ENCODE peak calls at places on chromosomes 11 and 22, in four cellular contexts. B is H1, R is K562, C is HepG2. Z is an unnamed sample.

GRCh38 chr11:115784796-115785521 is 280.7 kb upstream of the CADM1 start:
- DNase-seq in B (no peak), C (no peak), R (no peak), Z (no peak)

GRCh38 chr11:65121865-65122696 is at the start of the genes FAU and MRPL49:
- DNase-seq in B (peak; percentile 98), C (peak; percentile 93), R (peak; percentile 89), Z (peak; percentile 99)

GRCh38 chr11:75200051-75200450 is 40.5 kb upstream of the TPBGL start:
- DNase-seq in C (no peak), R (no peak), B (no peak), Z (no peak)

GRCh38 chr11:114384487-114384886 is 15.8 kb downstream of the C11orf71 start:
- DNase-seq in B (no peak), C (no peak), R (no peak), Z (no peak)

GRCh38 chr11:34627197-34627596 is 6.3 kb downstream of the EHF start:
- DNase-seq in B (no peak), R (no peak), C (no peak), Z (no peak)

GRCh38 chr22:50182176-50183081 is 3.3 kb upstream of the TRABD start:
- DNase-seq in C (no peak), B (no peak), R (no peak), Z (no peak)

GRCh38 chr11:115759622-115760527 is 255.7 kb upstream of the CADM1 start:
- DNase-seq in B (peak; percentile 78), R (no peak), C (no peak), Z (peak; percentile 71)

GRCh38 chr11:36240746-36241295 is 48.4 kb downstream of the COMMD9 start:
- DNase-seq in C (no peak), B (no peak), R (no peak), Z (no peak)

GRCh38 chr11:72789493-72790131 is 4.2 kb downstream of the STARD10 start:
- DNase-seq in R (no peak), C (no peak), B (no peak), Z (no peak)

GRCh38 chr22:36330655-36331305 is 57.0 kb downstream of the MYH9 start:
- DNase-seq in R (no peak), C (no peak), B (no peak), Z (no peak)

GRCh38 chr11:96567193-96567592 is 177.4 kb downstream of the JRKL start:
- DNase-seq in B (no peak), R (no peak), C (no peak), Z (peak; percentile 47)

GRCh38 chr11:130771708-130772107 is 144.6 kb downstream of the SNX19 start:
- DNase-seq in R (no peak), B (no peak), C (no peak), Z (no peak)

GRCh38 chr11:67646535-67647336 is 3.8 kb downstream of the ACY3 start:
- DNase-seq in C (no peak), R (no peak), B (no peak), Z (no peak)

GRCh38 chr11:64829536-64830251 is 14.8 kb downstream of the CDC42BPG start:
- DNase-seq in C (no peak), R (no peak), B (no peak), Z (no peak)

GRCh38 chr11:36300651-36301050 is 4.6 kb downstream of the PRR5L start:
- DNase-seq in C (no peak), R (no peak), B (no peak), Z (no peak)

GRCh38 chr11:74683279-74683871 is 47.9 kb downstream of the CHRDL2 start:
- DNase-seq in C (no peak), R (no peak), B (peak; percentile 75), Z (peak; percentile 72)

GRCh38 chr11:1733716-1734351 is 16.6 kb downstream of the IFITM10 start:
- DNase-seq in C (no peak), B (no peak), R (no peak), Z (no peak)

GRCh38 chr11:117634756-117635593 is 162.0 kb downstream of the DSCAML1 start:
- DNase-seq in C (no peak), B (no peak), R (no peak), Z (no peak)

GRCh38 chr11:61329871-61330270 is 3.0 kb downstream of the DDB1 start:
- DNase-seq in C (no peak), R (no peak), B (no peak), Z (no peak)

GRCh38 chr22:45424241-45424731 is 10.8 kb downstream of the RIBC2 start:
- DNase-seq in R (no peak), C (no peak), B (no peak), Z (no peak)

GRCh38 chr11:128790200-128790599 is 76.9 kb downstream of the KCNJ1 start:
- DNase-seq in R (no peak), C (no peak), B (no peak), Z (no peak)

GRCh38 chr11:59899532-59899931 is 20.9 kb downstream of the OOSP3 start:
- DNase-seq in B (no peak), R (no peak), C (no peak), Z (peak; percentile 27)

GRCh38 chr11:74443071-74443864 is 24.1 kb downstream of the KCNE3 start:
- DNase-seq in B (no peak), R (no peak), C (peak; percentile 56), Z (peak; percentile 44)

GRCh38 chr22:37276771-37277170 is 5.5 kb upstream of the CYTH4 start:
- DNase-seq in C (no peak), R (no peak), B (no peak), Z (no peak)

GRCh38 chr22:50252081-50253045 is 1.3 kb upstream of the HDAC10 start:
- DNase-seq in C (peak; percentile 39), R (no peak), B (peak; percentile 85), Z (peak; percentile 87)

GRCh38 chr11:45204761-45205160 is 58.3 kb downstream of the PRDM11 start:
- DNase-seq in B (no peak), R (peak; percentile 23), C (no peak), Z (peak; percentile 60)

GRCh38 chr11:66344550-66345315 is at the start of gene BRMS1:
- DNase-seq in B (peak; percentile 98), C (peak; percentile 94), R (peak; percentile 90), Z (peak; percentile 98)
- H2AFZ ChIP-seq in B (no peak within 1 kb of the TSS), C (no peak within 1 kb of the TSS), R (peak within 1 kb of the TSS; percentile 89), Z (peak within 1 kb of the TSS; percentile 83)

DNA sequence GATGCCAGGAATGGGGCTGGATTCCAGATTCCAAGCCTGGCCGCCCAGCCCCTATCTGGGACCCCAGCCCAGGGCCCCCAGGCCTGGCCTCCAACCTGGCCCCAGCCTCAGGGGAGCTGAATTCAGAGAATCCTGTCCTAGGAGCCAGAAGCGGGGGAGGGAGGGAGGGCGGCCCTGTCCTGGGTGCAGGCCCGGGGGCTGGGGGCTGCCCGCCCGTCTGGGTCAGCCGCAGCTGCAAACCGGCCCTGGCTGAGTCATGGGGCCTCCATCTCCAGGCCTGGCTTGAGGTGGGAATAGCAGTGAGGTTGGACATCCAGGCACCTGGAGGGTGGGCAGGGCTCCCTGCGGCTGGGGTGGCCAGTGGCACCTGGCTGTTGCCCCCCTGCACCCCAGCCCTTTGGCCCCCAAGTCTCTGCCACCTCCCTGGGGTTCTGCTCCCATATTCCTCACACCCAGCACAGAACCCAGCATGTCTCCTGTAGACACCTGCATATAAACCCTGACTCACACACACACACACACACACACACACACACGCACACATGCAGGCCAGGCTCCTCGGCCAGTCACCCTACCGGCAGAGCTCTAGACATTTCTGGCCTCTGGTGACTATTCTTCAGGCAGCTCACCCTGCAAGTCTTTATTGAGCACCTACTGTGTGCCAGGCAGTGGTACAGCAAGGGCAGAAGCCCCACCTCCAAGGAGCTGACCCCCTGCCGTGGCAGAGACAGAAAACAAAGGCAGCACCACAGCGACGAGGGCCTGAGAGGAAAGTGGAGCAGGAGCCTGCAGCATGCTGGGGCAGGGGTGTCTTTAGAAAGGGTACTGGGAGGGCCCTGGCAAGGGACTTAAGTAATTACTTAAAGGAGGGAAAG is 50.4 kb downstream of the CDKN1C start:
- DNase-seq in C (peak; percentile 27), R (no peak), B (no peak), Z (no peak)
- TF ChIP-seq CREB1 in C (no peak), R (no peak), B (no peak), Z (no peak)

GRCh38 chr11:19578871-19579270 is 133.8 kb upstream of the NAV2 start:
- DNase-seq in B (no peak), R (no peak), C (no peak), Z (no peak)

GRCh38 chr11:19576903-19577302 is 135.7 kb upstream of the NAV2 start:
- DNase-seq in B (no peak), R (no peak), C (no peak), Z (no peak)

GRCh38 chr11:19577849-19578619 is 134.6 kb upstream of the NAV2 start:
- DNase-seq in R (no peak), C (no peak), B (no peak), Z (no peak)

GRCh38 chr11:19576054-19576453 is 136.6 kb upstream of the NAV2 start:
- DNase-seq in C (no peak), B (no peak), R (no peak), Z (no peak)

GRCh38 chr11:19577391-19577831 is 135.2 kb upstream of the NAV2 start:
- DNase-seq in B (no peak), R (no peak), C (no peak), Z (no peak)
- H2AFZ ChIP-seq in B (no peak overlapping the region), R (no peak overlapping the region), C (no peak overlapping the region), Z (peak overlapping the region; percentile 99)

DNA sequence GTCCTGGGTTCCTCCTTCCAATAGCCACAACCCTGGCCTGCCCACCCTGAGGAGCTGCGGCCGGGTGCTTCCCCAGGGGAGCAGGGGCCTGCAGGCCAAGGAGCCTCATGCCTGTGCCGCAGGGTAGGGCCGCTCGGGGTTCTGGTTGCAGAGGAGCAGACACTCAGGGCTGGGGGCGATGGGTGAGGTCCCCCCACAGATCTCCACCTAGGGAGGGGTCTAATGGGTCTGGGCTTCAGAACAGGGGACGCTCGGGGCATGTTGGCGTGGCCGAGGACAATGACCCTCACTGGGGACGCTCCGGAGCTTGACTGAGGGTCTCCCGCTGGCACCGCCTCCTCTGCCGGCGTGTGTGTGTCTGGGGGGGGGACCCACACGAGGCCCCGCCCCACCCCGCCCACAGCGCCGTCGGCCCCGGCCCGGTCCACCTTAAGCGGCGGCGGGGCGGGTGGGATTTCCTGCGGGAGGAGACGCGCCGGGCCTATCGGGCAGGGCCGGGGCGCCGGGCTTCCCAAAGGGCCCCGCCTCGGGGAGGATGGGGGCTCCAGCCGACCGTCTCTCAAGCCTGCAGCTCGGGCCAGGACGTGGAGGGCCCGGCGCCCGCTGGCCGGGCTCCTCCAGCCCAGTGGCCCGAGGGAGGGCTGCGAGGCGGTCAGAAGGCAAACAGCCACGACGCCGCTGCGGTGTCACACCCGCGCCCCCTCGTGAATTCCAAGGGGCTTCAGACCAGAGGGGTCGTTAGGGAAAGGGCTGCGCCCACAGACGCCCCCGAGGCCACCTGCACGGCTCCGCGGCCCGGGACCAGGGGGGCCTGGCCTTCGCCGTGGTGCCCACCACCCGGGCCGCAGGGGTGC is 638 bp upstream of the ZDHHC8 start:
- DNase-seq in C (peak; percentile 28), B (peak; percentile 82), R (peak; percentile 100), Z (peak; percentile 88)
- TF ChIP-seq CREB1 in C (no peak), B (no peak), R (no peak), Z (no peak)

DNA sequence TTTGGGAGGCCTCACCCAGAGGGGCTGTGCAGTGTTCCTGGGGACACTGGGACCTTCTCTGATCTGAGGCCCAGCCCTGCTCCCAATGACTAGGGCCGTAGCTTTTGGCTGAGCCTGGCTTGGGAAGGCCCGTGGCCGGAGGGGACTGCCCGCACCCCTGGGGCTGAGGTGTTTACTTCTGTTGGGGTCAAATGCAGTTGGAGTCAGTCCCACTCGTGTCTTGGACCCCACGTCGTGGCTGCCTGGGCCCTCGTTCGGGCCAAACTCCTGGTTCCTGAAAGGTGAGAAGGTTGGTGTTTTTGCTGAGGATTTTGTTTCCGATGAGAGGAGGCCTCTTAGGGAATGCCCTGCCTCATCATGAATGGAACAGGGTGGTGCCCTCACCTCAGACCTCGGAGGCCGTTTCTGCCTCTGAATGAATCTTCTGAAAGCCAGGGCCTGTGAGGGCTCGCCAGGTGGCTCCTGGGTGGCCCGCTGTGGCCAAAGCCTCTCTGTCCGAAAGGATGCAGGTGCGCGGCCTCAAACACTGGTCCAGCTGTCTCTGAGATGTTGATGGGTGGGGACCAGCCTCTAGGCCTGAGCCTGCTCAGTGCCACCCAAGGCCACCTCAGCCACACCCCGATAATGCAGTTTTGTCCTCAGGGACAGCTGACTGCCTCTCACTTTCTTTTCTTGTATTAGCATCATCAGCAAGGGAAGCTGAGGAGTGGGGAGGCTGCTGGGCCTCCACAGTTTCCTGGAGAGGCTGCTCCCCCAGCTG is 40.3 kb upstream of the A4GALT start:
- DNase-seq in B (no peak), R (no peak), C (no peak), Z (no peak)
- H2AFZ ChIP-seq in B (peak overlapping the region; percentile 51), R (no peak overlapping the region), C (no peak overlapping the region), Z (no peak overlapping the region)

Z was measured in GM23338.